ENCODE peak calls at places on chromosomes 7 and 10, in eight cellular contexts. H is GM23338; J is testis; S is amniotic stem cell; P is activated CD4-positive, CD25-positive, alpha-beta regulatory T cell; O is non-pigmented ciliary epithelial cell; Z is fibroblast of the aortic adventitia; V is NCI-H1092. C is an unnamed sample.

GRCh38 chr10:72272689-72273409 is 875 bp upstream of the DDIT4 start:
- DNase-seq in H (peak), J (peak), S (peak), P (no peak), O (peak), Z (peak), V (peak), C (no peak)

GRCh38 chr10:8061274-8062211 is 7.1 kb downstream of the GATA3 start:
- DNase-seq in H (peak), J (no peak), S (no peak), P (peak), O (no peak), Z (no peak), V (no peak), C (no peak)

GRCh38 chr7:75591467-75591866 is 99.3 kb downstream of the SPDYE5 start:
- DNase-seq in H (no peak), J (no peak), S (no peak), P (no peak), O (no peak), Z (no peak), V (no peak), C (no peak)

GRCh38 chr7:28076421-28077163 is 104.0 kb downstream of the JAZF1 start:
- DNase-seq in H (no peak), J (no peak), S (no peak), P (no peak), O (no peak), Z (peak), V (peak), C (no peak)

GRCh38 chr7:71784180-71784579 is 628.0 kb downstream of the CALN1 start:
- DNase-seq in H (peak), J (no peak), S (no peak), P (no peak), O (no peak), Z (no peak), V (no peak), C (no peak)

GRCh38 chr7:25887795-25888559 is 264.0 kb upstream of the NFE2L3 start:
- DNase-seq in H (no peak), J (no peak), S (no peak), P (no peak), O (no peak), Z (no peak), V (no peak), C (no peak)

GRCh38 chr7:141844256-141844655 is 3.0 kb upstream of the PRSS37 start:
- DNase-seq in H (no peak), J (no peak), S (no peak), P (no peak), O (no peak), Z (no peak), V (peak), C (no peak)

GRCh38 chr7:73504017-73504416 is 18.1 kb downstream of the BAZ1B start:
- DNase-seq in H (no peak), J (no peak), S (no peak), P (no peak), O (no peak), Z (no peak), V (no peak), C (no peak)

GRCh38 chr10:17001961-17002749 is 127.5 kb downstream of the CUBN start:
- DNase-seq in H (no peak), J (peak), S (peak), P (no peak), O (peak), Z (peak), V (no peak), C (no peak)

GRCh38 chr10:114027951-114028350 is 15.7 kb upstream of the ADRB1 start:
- DNase-seq in H (no peak), J (no peak), S (no peak), P (no peak), O (no peak), Z (no peak), V (no peak), C (no peak)

GRCh38 chr7:10677668-10678232 is 295.9 kb upstream of the PHF14 start:
- DNase-seq in H (no peak), J (no peak), S (no peak), P (no peak), O (no peak), Z (no peak), V (no peak), C (no peak)

GRCh38 chr10:75019360-75019759 is 92.1 kb upstream of the SAMD8 start:
- DNase-seq in H (no peak), J (no peak), S (no peak), P (no peak), O (no peak), Z (peak), V (no peak), C (no peak)

GRCh38 chr7:157505646-157506045 is 168.8 kb downstream of the DNAJB6 start:
- DNase-seq in H (no peak), J (no peak), S (no peak), P (no peak), O (no peak), Z (no peak), V (no peak), C (no peak)

GRCh38 chr7:108284349-108285017 is 154.3 kb upstream of the LAMB4 start:
- DNase-seq in H (no peak), J (no peak), S (no peak), P (no peak), O (no peak), Z (no peak), V (no peak), C (no peak)

GRCh38 chr7:69811682-69812344 is 213.5 kb downstream of the AUTS2 start:
- DNase-seq in H (no peak), J (no peak), S (no peak), P (no peak), O (no peak), Z (no peak), V (no peak), C (no peak)

GRCh38 chr7:112206238-112207105 is at the start of the genes DOCK4 and ZNF277:
- DNase-seq in H (peak), J (peak), S (peak), P (peak), O (peak), Z (peak), V (peak), C (peak)